ENCODE peak calls at places on chromosome 17, in six cellular contexts. One of them, this sample, is unnamed.

GRCh38 chr17:16415031-16415924 is at the start of gene TRPV2:
- DNase-seq in DND-41: peak; percentile 78
- DNase-seq in fibroblast of lung: no peak
- DNase-seq in neural progenitor cell: peak; percentile 45
- DNase-seq in H9: peak; percentile 85
- DNase-seq in GM23248: no peak
- DNase-seq in this sample: peak; percentile 80

GRCh38 chr17:52419256-52419655 is 260.7 kb upstream of the CA10 start:
- DNase-seq in H9: no peak
- DNase-seq in neural progenitor cell: no peak
- DNase-seq in GM23248: no peak
- DNase-seq in DND-41: no peak
- DNase-seq in fibroblast of lung: no peak
- DNase-seq in this sample: no peak

GRCh38 chr17:64032081-64032480 is 11.6 kb upstream of the ICAM2 start:
- DNase-seq in fibroblast of lung: peak; percentile 12
- DNase-seq in DND-41: no peak
- DNase-seq in neural progenitor cell: no peak
- DNase-seq in GM23248: peak; percentile 58
- DNase-seq in H9: peak; percentile 28
- DNase-seq in this sample: no peak

GRCh38 chr17:64056269-64057005 is 36.0 kb upstream of the ICAM2 start:
- DNase-seq in fibroblast of lung: no peak
- DNase-seq in neural progenitor cell: no peak
- DNase-seq in GM23248: no peak
- DNase-seq in H9: peak; percentile 89
- DNase-seq in DND-41: no peak
- DNase-seq in this sample: peak; percentile 25

GRCh38 chr17:71460943-71461342 is 659.9 kb upstream of the SOX9 start:
- DNase-seq in neural progenitor cell: peak; percentile 43
- DNase-seq in GM23248: peak; percentile 61
- DNase-seq in fibroblast of lung: no peak
- DNase-seq in DND-41: peak; percentile 26
- DNase-seq in H9: no peak
- DNase-seq in this sample: peak; percentile 60

GRCh38 chr17:49964539-49965521 is 4.2 kb upstream of the DLX4 start:
- DNase-seq in neural progenitor cell: peak; percentile 71
- DNase-seq in H9: peak; percentile 88
- DNase-seq in GM23248: no peak
- DNase-seq in fibroblast of lung: no peak
- DNase-seq in DND-41: no peak
- DNase-seq in this sample: no peak

GRCh38 chr17:69539781-69540319 is 125.4 kb downstream of the MAP2K6 start:
- DNase-seq in neural progenitor cell: no peak
- DNase-seq in H9: no peak
- DNase-seq in fibroblast of lung: peak; percentile 95
- DNase-seq in GM23248: peak; percentile 42
- DNase-seq in DND-41: no peak
- DNase-seq in this sample: no peak

GRCh38 chr17:40727447-40728231 is 24.1 kb upstream of the KRT24 start:
- DNase-seq in DND-41: no peak
- DNase-seq in H9: no peak
- DNase-seq in GM23248: peak; percentile 61
- DNase-seq in neural progenitor cell: no peak
- DNase-seq in fibroblast of lung: peak; percentile 78
- DNase-seq in this sample: peak; percentile 47

GRCh38 chr17:76366247-76366646 is 12.5 kb upstream of the PRPSAP1 start:
- DNase-seq in fibroblast of lung: no peak
- DNase-seq in DND-41: no peak
- DNase-seq in neural progenitor cell: no peak
- DNase-seq in GM23248: no peak
- DNase-seq in H9: peak; percentile 60
- DNase-seq in this sample: no peak

GRCh38 chr17:78357687-78358537 is 2.0 kb downstream of the SOCS3 start:
- DNase-seq in fibroblast of lung: no peak
- DNase-seq in GM23248: peak; percentile 23
- DNase-seq in neural progenitor cell: peak; percentile 47
- DNase-seq in H9: peak; percentile 76
- DNase-seq in DND-41: no peak
- DNase-seq in this sample: no peak

GRCh38 chr17:13702266-13702665 is 100.5 kb upstream of the HS3ST3A1 start:
- DNase-seq in GM23248: peak; percentile 69
- DNase-seq in fibroblast of lung: peak; percentile 72
- DNase-seq in neural progenitor cell: no peak
- DNase-seq in H9: no peak
- DNase-seq in DND-41: no peak
- DNase-seq in this sample: no peak

GRCh38 chr17:72466199-72466598 is 345.4 kb downstream of the SOX9 start:
- DNase-seq in H9: no peak
- DNase-seq in neural progenitor cell: no peak
- DNase-seq in fibroblast of lung: peak; percentile 81
- DNase-seq in GM23248: peak; percentile 62
- DNase-seq in DND-41: no peak
- DNase-seq in this sample: no peak

GRCh38 chr17:48841395-48841831 is 10.6 kb downstream of the CALCOCO2 start:
- DNase-seq in H9: no peak
- DNase-seq in DND-41: peak; percentile 52
- DNase-seq in fibroblast of lung: peak; percentile 59
- DNase-seq in neural progenitor cell: no peak
- DNase-seq in GM23248: peak; percentile 87
- DNase-seq in this sample: peak; percentile 26

GRCh38 chr17:45048795-45049563 is 2.5 kb downstream of the DCAKD start:
- DNase-seq in neural progenitor cell: no peak
- DNase-seq in GM23248: peak; percentile 34
- DNase-seq in H9: no peak
- DNase-seq in DND-41: no peak
- DNase-seq in fibroblast of lung: no peak
- DNase-seq in this sample: peak; percentile 19

GRCh38 chr17:38798614-38799500 is 499 bp downstream of the PIP4K2B start:
- DNase-seq in H9: peak; percentile 53
- DNase-seq in neural progenitor cell: peak; percentile 57
- DNase-seq in DND-41: peak; percentile 77
- DNase-seq in GM23248: peak; percentile 74
- DNase-seq in fibroblast of lung: peak; percentile 58
- DNase-seq in this sample: no peak

GRCh38 chr17:38600416-38600815 is 5.3 kb downstream of the SRCIN1 start:
- DNase-seq in neural progenitor cell: peak; percentile 34
- DNase-seq in H9: no peak
- DNase-seq in fibroblast of lung: no peak
- DNase-seq in DND-41: no peak
- DNase-seq in GM23248: no peak
- DNase-seq in this sample: no peak

GRCh38 chr17:1724869-1725641 is 551 bp downstream of the WDR81 start:
- DNase-seq in neural progenitor cell: peak; percentile 64
- DNase-seq in fibroblast of lung: peak; percentile 10
- DNase-seq in DND-41: no peak
- DNase-seq in H9: no peak
- DNase-seq in GM23248: no peak
- DNase-seq in this sample: no peak

GRCh38 chr17:68759343-68760140 is 158.4 kb upstream of the FAM20A start:
- DNase-seq in neural progenitor cell: peak; percentile 90
- DNase-seq in fibroblast of lung: peak; percentile 86
- DNase-seq in H9: peak; percentile 95
- DNase-seq in GM23248: peak; percentile 98
- DNase-seq in DND-41: peak; percentile 71
- DNase-seq in this sample: peak; percentile 67

GRCh38 chr17:74454197-74455024 is 12.0 kb upstream of the CD300A start:
- DNase-seq in H9: peak; percentile 55
- DNase-seq in DND-41: no peak
- DNase-seq in fibroblast of lung: peak; percentile 77
- DNase-seq in neural progenitor cell: peak; percentile 38
- DNase-seq in GM23248: peak; percentile 93
- DNase-seq in this sample: peak; percentile 48

GRCh38 chr17:38454528-38454927 is 26.3 kb downstream of the ARHGAP23 start:
- DNase-seq in fibroblast of lung: peak; percentile 78
- DNase-seq in DND-41: no peak
- DNase-seq in neural progenitor cell: no peak
- DNase-seq in GM23248: peak; percentile 90
- DNase-seq in H9: no peak
- DNase-seq in this sample: no peak

GRCh38 chr17:65856865-65857264 is 295.4 kb upstream of the AXIN2 start:
- DNase-seq in DND-41: no peak
- DNase-seq in neural progenitor cell: no peak
- DNase-seq in fibroblast of lung: peak; percentile 39
- DNase-seq in H9: no peak
- DNase-seq in GM23248: peak; percentile 53
- DNase-seq in this sample: no peak

DNA sequence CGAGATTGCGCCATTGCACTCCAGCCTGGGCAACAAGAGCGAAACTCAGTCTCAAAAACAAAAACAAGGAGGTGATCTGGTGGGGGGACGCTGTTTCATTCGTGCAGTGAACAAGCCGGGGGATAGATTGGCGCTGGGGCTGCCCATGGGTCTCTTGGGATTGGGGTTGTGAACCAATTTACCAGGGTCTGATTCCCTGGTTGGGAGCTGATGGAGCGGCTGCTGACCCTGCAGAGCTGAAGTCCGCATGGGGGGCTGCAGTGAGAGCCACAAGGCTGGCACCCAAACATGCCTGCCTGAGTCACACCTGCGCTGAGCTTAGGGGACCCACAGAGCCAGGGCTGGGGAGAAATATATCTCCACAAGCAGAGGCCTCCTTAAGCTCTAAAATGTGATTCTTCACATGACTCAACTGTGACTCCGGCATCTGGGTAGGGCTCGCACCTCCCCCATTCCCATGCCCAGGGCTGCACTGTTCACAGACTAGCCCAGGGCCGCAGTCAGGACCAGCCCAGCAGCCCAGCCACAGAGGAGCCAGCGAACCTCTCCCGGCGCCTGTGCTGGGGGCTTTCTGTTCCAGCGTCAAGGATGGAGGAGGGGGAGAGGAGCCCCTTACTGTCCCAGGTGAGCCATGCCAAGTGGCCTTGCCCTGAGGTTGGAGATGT is 5.0 kb downstream of the TSPAN10 start:
- DNase-seq in GM23248: peak; percentile 93
- DNase-seq in H9: no peak
- DNase-seq in DND-41: no peak
- DNase-seq in fibroblast of lung: peak; percentile 75
- DNase-seq in neural progenitor cell: no peak
- DNase-seq in this sample: no peak
- H3K27ac ChIP-seq in GM23248: peak overlapping the region; percentile 73
- H3K27ac ChIP-seq in H9: no peak overlapping the region
- H3K27ac ChIP-seq in DND-41: no peak overlapping the region
- H3K27ac ChIP-seq in fibroblast of lung: no peak overlapping the region
- H3K27ac ChIP-seq in neural progenitor cell: no peak overlapping the region
- H3K27ac ChIP-seq in this sample: no peak overlapping the region

GRCh38 chr17:46836500-46836899 is 14.9 kb upstream of the WNT9B start:
- DNase-seq in GM23248: no peak
- DNase-seq in neural progenitor cell: no peak
- DNase-seq in DND-41: no peak
- DNase-seq in fibroblast of lung: no peak
- DNase-seq in H9: no peak
- DNase-seq in this sample: no peak
- H3K4me2 ChIP-seq in GM23248: no peak overlapping the region
- H3K4me2 ChIP-seq in neural progenitor cell: no peak overlapping the region
- H3K4me2 ChIP-seq in DND-41: no peak overlapping the region
- H3K4me2 ChIP-seq in fibroblast of lung: no peak overlapping the region
- H3K4me2 ChIP-seq in H9: no peak overlapping the region
- H3K4me2 ChIP-seq in this sample: no peak overlapping the region

GRCh38 chr17:81579298-81579697 is 27.1 kb upstream of the FAAP100 start:
- DNase-seq in neural progenitor cell: no peak
- DNase-seq in H9: peak; percentile 24
- DNase-seq in DND-41: no peak
- DNase-seq in GM23248: no peak
- DNase-seq in fibroblast of lung: no peak
- DNase-seq in this sample: no peak
- H3K27ac ChIP-seq in neural progenitor cell: no peak overlapping the region
- H3K27ac ChIP-seq in H9: no peak overlapping the region
- H3K27ac ChIP-seq in DND-41: no peak overlapping the region
- H3K27ac ChIP-seq in GM23248: peak overlapping the region; percentile 59
- H3K27ac ChIP-seq in fibroblast of lung: peak overlapping the region; percentile 52
- H3K27ac ChIP-seq in this sample: no peak overlapping the region

DNA sequence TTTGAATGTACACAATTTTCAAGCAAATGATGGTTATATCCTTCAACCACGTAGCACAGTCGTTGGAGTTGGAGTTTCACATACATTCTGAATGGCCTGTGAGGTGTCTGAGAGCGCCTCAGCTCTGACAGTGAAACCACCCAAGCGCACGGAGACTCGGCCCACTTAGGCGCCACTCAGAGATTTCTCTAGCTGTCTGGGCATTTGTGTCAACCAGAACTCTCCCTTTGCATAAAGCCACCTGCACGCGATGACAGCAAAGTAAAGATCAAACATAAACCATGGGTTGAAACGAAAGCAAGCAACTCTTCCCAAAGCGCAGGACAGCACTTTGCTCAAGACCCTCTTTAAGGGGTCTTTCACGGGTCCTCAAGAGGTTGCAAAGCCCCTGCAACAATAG is 543 bp downstream of the SLC6A4 start:
- DNase-seq in H9: peak; percentile 32
- DNase-seq in DND-41: no peak
- DNase-seq in fibroblast of lung: no peak
- DNase-seq in GM23248: peak; percentile 23
- DNase-seq in neural progenitor cell: peak; percentile 44
- DNase-seq in this sample: no peak
- H3K4me2 ChIP-seq in H9: peak overlapping the region; percentile 68
- H3K4me2 ChIP-seq in DND-41: no peak overlapping the region
- H3K4me2 ChIP-seq in fibroblast of lung: peak overlapping the region; percentile 90
- H3K4me2 ChIP-seq in GM23248: peak overlapping the region; percentile 86
- H3K4me2 ChIP-seq in neural progenitor cell: peak overlapping the region; percentile 93
- H3K4me2 ChIP-seq in this sample: no peak overlapping the region

DNA sequence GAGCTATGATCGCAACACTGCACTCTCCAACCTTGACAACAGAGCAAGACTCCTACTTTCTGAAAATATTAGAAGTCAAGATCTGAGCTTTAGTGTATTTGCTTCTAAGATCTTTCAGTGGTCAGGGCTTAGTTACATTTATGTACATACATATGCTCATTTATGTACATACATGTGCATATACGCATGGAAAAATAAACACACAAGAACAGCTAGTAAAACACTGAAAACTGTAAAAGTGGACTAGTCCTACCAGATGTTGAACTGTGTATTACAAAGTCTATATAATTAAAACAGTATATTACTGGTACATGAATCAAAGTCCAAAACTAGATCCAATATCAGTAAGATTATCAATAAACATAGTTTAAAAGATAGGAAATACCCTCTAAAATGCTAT is 28.3 kb downstream of the PTRH2 start:
- DNase-seq in DND-41: no peak
- DNase-seq in neural progenitor cell: no peak
- DNase-seq in H9: no peak
- DNase-seq in fibroblast of lung: no peak
- DNase-seq in GM23248: no peak
- DNase-seq in this sample: no peak
- H3K27ac ChIP-seq in DND-41: no peak overlapping the region
- H3K27ac ChIP-seq in neural progenitor cell: no peak overlapping the region
- H3K27ac ChIP-seq in H9: no peak overlapping the region
- H3K27ac ChIP-seq in fibroblast of lung: no peak overlapping the region
- H3K27ac ChIP-seq in GM23248: no peak overlapping the region
- H3K27ac ChIP-seq in this sample: no peak overlapping the region